ENCODE peak calls at places on chromosomes 3 and 15, in ten cellular contexts. T, L, J, I, V, O, X, W, F and E are unnamed samples. For H3K4me1 and H3K27me3, the result is how much of the 10 kb centered on the place peaks cover.

GRCh38 chr3:187802928-187803259 is 57.6 kb upstream of the BCL6 start:
- DNase-seq in O (no peak), X (no peak), W (no peak), T (no peak), I (no peak), L (no peak), V (no peak), J (no peak), F (no peak), E (peak)

GRCh38 chr3:47017504-47018268 is 38.2 kb downstream of the NBEAL2 start:
- DNase-seq in X (no peak), W (no peak), O (no peak), L (no peak), I (no peak), V (no peak), J (no peak), F (no peak), T (no peak), E (no peak)

GRCh38 chr15:62824111-62824737 is 218.3 kb upstream of the TPM1 start:
- DNase-seq in T (no peak), F (no peak), L (no peak), X (no peak), O (no peak), J (no peak), W (no peak), V (no peak), I (peak), E (no peak)

GRCh38 chr3:62679988-62680387 is 195.2 kb downstream of the CADPS start:
- DNase-seq in I (peak), L (no peak), V (no peak), W (no peak), X (no peak), F (no peak), O (no peak), T (no peak), J (no peak), E (no peak)

GRCh38 chr3:54536450-54536849 is 391.4 kb downstream of the LRTM1 start:
- DNase-seq in T (no peak), X (no peak), O (no peak), V (no peak), F (no peak), W (no peak), I (no peak), L (no peak), J (no peak), E (no peak)

GRCh38 chr3:71299160-71299559 is 284.4 kb downstream of the FOXP1 start:
- DNase-seq in L (no peak), W (no peak), I (no peak), O (no peak), F (no peak), X (no peak), V (no peak), J (no peak), T (no peak), E (peak)

GRCh38 chr3:17607905-17608304 is 134.5 kb downstream of the TBC1D5 start:
- DNase-seq in V (no peak), O (no peak), W (no peak), T (no peak), J (no peak), F (no peak), L (no peak), X (no peak), I (no peak), E (no peak)

GRCh38 chr15:78018968-78019644 is 58.4 kb downstream of the TBC1D2B start:
- DNase-seq in F (no peak), V (no peak), W (no peak), L (no peak), X (no peak), J (no peak), O (peak), T (no peak), I (no peak), E (no peak)

GRCh38 chr3:58688563-58688962 is 22.0 kb upstream of the FAM3D start:
- DNase-seq in J (no peak), W (no peak), O (no peak), V (no peak), F (no peak), L (no peak), I (no peak), T (no peak), X (no peak), E (no peak)

DNA sequence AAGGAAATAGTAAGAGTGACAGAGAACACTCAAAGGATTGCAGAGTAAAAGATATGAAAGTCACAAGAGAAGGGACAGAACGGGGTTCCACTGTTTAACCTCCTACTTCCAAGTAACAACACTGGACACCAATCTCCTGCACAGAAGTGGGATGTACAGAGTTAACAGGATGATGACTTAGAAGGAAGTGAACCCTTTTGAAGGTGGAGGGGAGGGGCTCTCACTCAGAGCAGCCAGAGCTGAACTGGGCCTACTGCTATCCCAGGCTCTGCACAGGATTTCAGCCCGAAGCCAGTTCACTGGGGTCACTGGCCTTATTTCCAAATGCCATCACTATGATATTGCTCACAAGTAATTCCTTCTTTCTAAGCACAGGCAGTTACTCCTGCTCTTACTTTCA is 130.2 kb upstream of the PRICKLE2 start:
- DNase-seq in T (no peak), I (peak), F (no peak), W (no peak), O (peak), X (no peak), J (no peak), L (no peak), V (no peak), E (peak)
- H3K4me1 ChIP-seq in T (under half), I (under half), F (under half), W (half or more), O (under half), X (under half), J (under half), L (under half), V (under half), E (under half)

GRCh38 chr15:96416218-96416933 is 85.9 kb downstream of the NR2F2 start:
- DNase-seq in W (no peak), O (no peak), F (no peak), L (no peak), J (no peak), I (no peak), V (no peak), X (no peak), T (no peak), E (no peak)
- H3K27me3 ChIP-seq in W (under half), O (half or more), F (under half), L (half or more), J (under half), I (half or more), V (under half), X (under half), T (half or more), E (under half)

GRCh38 chr15:74788042-74788715 is 6.3 kb downstream of the CSK start:
- DNase-seq in X (no peak), F (no peak), L (no peak), J (no peak), I (no peak), W (no peak), V (no peak), T (no peak), O (no peak), E (no peak)

GRCh38 chr15:74789171-74789627 is 7.3 kb downstream of the CSK start:
- DNase-seq in L (no peak), I (no peak), T (peak), F (no peak), J (no peak), X (no peak), W (no peak), O (no peak), V (no peak), E (no peak)

GRCh38 chr15:74788716-74789151 is 6.9 kb downstream of the CSK start:
- DNase-seq in V (no peak), L (no peak), F (no peak), J (peak), W (no peak), X (no peak), T (no peak), I (no peak), O (no peak), E (peak)

GRCh38 chr15:74786659-74787165 is 4.8 kb downstream of the CSK start:
- DNase-seq in J (no peak), V (no peak), L (no peak), O (no peak), I (no peak), F (no peak), T (no peak), X (no peak), W (no peak), E (no peak)

DNA sequence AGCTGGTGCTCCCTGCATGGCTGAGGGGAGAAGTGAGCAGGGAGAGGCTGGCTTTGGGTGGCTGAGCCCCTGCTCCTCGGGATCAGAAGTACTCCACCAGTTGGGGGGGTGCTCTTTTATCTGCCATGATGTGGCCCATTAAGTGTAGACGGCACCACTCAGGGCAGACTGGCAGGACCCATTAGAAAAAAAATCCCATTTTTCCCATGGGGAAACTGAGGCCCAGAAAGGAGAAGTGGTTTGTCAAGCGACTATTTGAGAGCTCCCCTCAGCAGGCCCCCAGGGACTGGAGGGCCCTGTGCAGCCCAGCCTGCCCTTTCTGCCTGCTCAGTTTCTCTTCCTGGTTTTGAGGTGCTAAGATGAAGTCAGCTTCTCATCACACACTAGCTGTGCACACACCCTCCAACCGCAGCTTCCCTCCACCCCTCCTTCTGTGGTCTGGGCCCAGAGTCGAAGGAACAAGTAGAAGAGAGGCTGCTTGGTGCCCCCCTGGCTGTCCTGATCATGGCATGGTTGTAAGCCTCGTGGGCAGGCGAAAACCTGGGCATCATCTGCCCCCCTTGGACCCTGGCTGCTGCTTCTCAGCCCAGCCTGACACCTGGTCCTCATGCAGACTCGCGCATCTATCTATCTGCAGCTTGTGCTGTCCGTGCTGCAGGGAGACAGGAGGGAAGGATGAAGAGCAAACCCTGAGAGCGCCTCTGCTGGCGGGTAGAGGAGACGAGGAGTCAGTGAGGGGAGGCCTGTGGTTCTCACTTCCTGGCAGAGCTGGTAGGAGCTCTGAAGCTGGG is 5.6 kb downstream of the CSK start:
- DNase-seq in F (peak), V (no peak), O (peak), J (peak), X (no peak), T (peak), L (peak), W (peak), I (peak), E (peak)
- H3K4me3 ChIP-seq in F (peak), V (peak), O (no peak), J (peak), X (no peak), T (peak), L (no peak), W (no peak), I (no peak), E (peak)

DNA sequence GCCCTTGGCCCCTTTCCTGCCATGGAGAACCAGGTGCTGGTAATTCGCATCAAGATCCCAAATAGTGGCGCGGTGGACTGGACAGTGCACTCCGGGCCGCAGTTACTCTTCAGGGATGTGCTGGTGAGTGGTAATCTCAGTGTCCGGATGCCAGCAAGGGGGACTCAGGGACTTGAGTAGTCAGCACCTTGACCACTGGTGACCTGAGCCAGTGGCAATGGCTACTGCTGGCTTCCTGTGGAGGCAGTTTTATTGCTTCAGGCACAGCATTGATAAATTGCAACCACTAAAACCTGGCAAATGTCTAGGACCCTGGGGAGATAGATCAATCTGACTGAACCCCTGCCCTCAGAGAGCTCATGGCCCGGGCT is 830 bp downstream of the MAP2K5 start:
- DNase-seq in V (no peak), W (no peak), O (no peak), I (peak), F (no peak), T (no peak), L (no peak), X (no peak), J (no peak), E (no peak)
- H3K4me1 ChIP-seq in V (under half), W (under half), O (under half), I (under half), F (under half), T (under half), L (under half), X (under half), J (under half), E (under half)